ENCODE peak calls at places on chromosomes 12 and 14, in ten cellular contexts. One of them, this sample, is unnamed.

GRCh38 chr12:107386569-107386968 is 293.2 kb upstream of the CRY1 start:
- DNase-seq in colonic mucosa: no peak
- DNase-seq in heart left ventricle: no peak
- DNase-seq in aorta: no peak
- DNase-seq in CD8-positive, alpha-beta memory T cell: no peak
- DNase-seq in lung: no peak
- DNase-seq in neural progenitor cell: no peak
- DNase-seq in upper lobe of right lung: no peak
- DNase-seq in pancreas: no peak
- DNase-seq in HCT116: no peak
- DNase-seq in this sample: no peak

GRCh38 chr12:88417531-88417930 is 162.7 kb downstream of the KITLG start:
- DNase-seq in pancreas: no peak
- DNase-seq in heart left ventricle: no peak
- DNase-seq in colonic mucosa: no peak
- DNase-seq in HCT116: no peak
- DNase-seq in neural progenitor cell: no peak
- DNase-seq in lung: no peak
- DNase-seq in aorta: no peak
- DNase-seq in upper lobe of right lung: no peak
- DNase-seq in CD8-positive, alpha-beta memory T cell: no peak
- DNase-seq in this sample: no peak

GRCh38 chr12:123808167-123808566 is 46.1 kb downstream of the DNAH10 start:
- DNase-seq in HCT116: peak; percentile 6
- DNase-seq in pancreas: no peak
- DNase-seq in lung: no peak
- DNase-seq in aorta: no peak
- DNase-seq in upper lobe of right lung: no peak
- DNase-seq in CD8-positive, alpha-beta memory T cell: no peak
- DNase-seq in heart left ventricle: no peak
- DNase-seq in colonic mucosa: no peak
- DNase-seq in neural progenitor cell: peak; percentile 23
- DNase-seq in this sample: peak; percentile 12

GRCh38 chr12:53560912-53561589 is 53.8 kb upstream of the NPFF start:
- DNase-seq in colonic mucosa: no peak
- DNase-seq in lung: no peak
- DNase-seq in neural progenitor cell: no peak
- DNase-seq in HCT116: no peak
- DNase-seq in upper lobe of right lung: no peak
- DNase-seq in pancreas: no peak
- DNase-seq in CD8-positive, alpha-beta memory T cell: no peak
- DNase-seq in aorta: no peak
- DNase-seq in heart left ventricle: no peak
- DNase-seq in this sample: no peak

GRCh38 chr12:16198884-16199283 is 78.6 kb downstream of the SLC15A5 start:
- DNase-seq in colonic mucosa: no peak
- DNase-seq in CD8-positive, alpha-beta memory T cell: no peak
- DNase-seq in upper lobe of right lung: no peak
- DNase-seq in neural progenitor cell: peak; percentile 53
- DNase-seq in HCT116: no peak
- DNase-seq in aorta: no peak
- DNase-seq in heart left ventricle: no peak
- DNase-seq in pancreas: no peak
- DNase-seq in lung: no peak
- DNase-seq in this sample: no peak

GRCh38 chr14:54688229-54688628 is 121.3 kb downstream of the SAMD4A start:
- DNase-seq in HCT116: no peak
- DNase-seq in upper lobe of right lung: no peak
- DNase-seq in neural progenitor cell: no peak
- DNase-seq in lung: no peak
- DNase-seq in heart left ventricle: no peak
- DNase-seq in colonic mucosa: no peak
- DNase-seq in pancreas: no peak
- DNase-seq in CD8-positive, alpha-beta memory T cell: no peak
- DNase-seq in aorta: no peak
- DNase-seq in this sample: no peak

GRCh38 chr12:94677778-94678177 is 27.4 kb upstream of the TMCC3 start:
- DNase-seq in CD8-positive, alpha-beta memory T cell: no peak
- DNase-seq in heart left ventricle: no peak
- DNase-seq in colonic mucosa: no peak
- DNase-seq in lung: no peak
- DNase-seq in HCT116: no peak
- DNase-seq in aorta: no peak
- DNase-seq in pancreas: no peak
- DNase-seq in upper lobe of right lung: no peak
- DNase-seq in neural progenitor cell: no peak
- DNase-seq in this sample: no peak

GRCh38 chr14:31705731-31706130 is 144.5 kb downstream of the NUBPL start:
- DNase-seq in colonic mucosa: no peak
- DNase-seq in heart left ventricle: no peak
- DNase-seq in HCT116: no peak
- DNase-seq in neural progenitor cell: no peak
- DNase-seq in upper lobe of right lung: no peak
- DNase-seq in CD8-positive, alpha-beta memory T cell: no peak
- DNase-seq in pancreas: no peak
- DNase-seq in lung: no peak
- DNase-seq in aorta: no peak
- DNase-seq in this sample: no peak

GRCh38 chr14:25836647-25837046 is 761.2 kb downstream of the NOVA1 start:
- DNase-seq in colonic mucosa: no peak
- DNase-seq in upper lobe of right lung: no peak
- DNase-seq in heart left ventricle: no peak
- DNase-seq in neural progenitor cell: no peak
- DNase-seq in HCT116: no peak
- DNase-seq in lung: no peak
- DNase-seq in CD8-positive, alpha-beta memory T cell: no peak
- DNase-seq in pancreas: no peak
- DNase-seq in aorta: no peak
- DNase-seq in this sample: no peak

GRCh38 chr12:115394498-115395220 is 710.7 kb upstream of the TBX3 start:
- DNase-seq in heart left ventricle: no peak
- DNase-seq in CD8-positive, alpha-beta memory T cell: no peak
- DNase-seq in HCT116: no peak
- DNase-seq in pancreas: no peak
- DNase-seq in upper lobe of right lung: no peak
- DNase-seq in colonic mucosa: no peak
- DNase-seq in neural progenitor cell: no peak
- DNase-seq in lung: no peak
- DNase-seq in aorta: no peak
- DNase-seq in this sample: peak; percentile 20

GRCh38 chr14:71646518-71646917 is 285.7 kb upstream of the RGS6 start:
- DNase-seq in colonic mucosa: no peak
- DNase-seq in HCT116: no peak
- DNase-seq in aorta: no peak
- DNase-seq in neural progenitor cell: no peak
- DNase-seq in heart left ventricle: no peak
- DNase-seq in lung: no peak
- DNase-seq in upper lobe of right lung: no peak
- DNase-seq in CD8-positive, alpha-beta memory T cell: no peak
- DNase-seq in pancreas: no peak
- DNase-seq in this sample: no peak
- H3K27ac ChIP-seq in colonic mucosa: no peak overlapping the region
- H3K27ac ChIP-seq in HCT116: peak overlapping the region; percentile 28
- H3K27ac ChIP-seq in aorta: no peak overlapping the region
- H3K27ac ChIP-seq in neural progenitor cell: no peak overlapping the region
- H3K27ac ChIP-seq in heart left ventricle: no peak overlapping the region
- H3K27ac ChIP-seq in lung: no peak overlapping the region
- H3K27ac ChIP-seq in upper lobe of right lung: peak overlapping the region; percentile 48
- H3K27ac ChIP-seq in CD8-positive, alpha-beta memory T cell: no peak overlapping the region
- H3K27ac ChIP-seq in pancreas: no peak overlapping the region
- H3K27ac ChIP-seq in this sample: no peak overlapping the region

GRCh38 chr14:105084741-105085571 is 19.7 kb upstream of the GPR132 start:
- DNase-seq in pancreas: no peak
- DNase-seq in upper lobe of right lung: peak; percentile 56
- DNase-seq in colonic mucosa: no peak
- DNase-seq in neural progenitor cell: no peak
- DNase-seq in lung: no peak
- DNase-seq in heart left ventricle: no peak
- DNase-seq in CD8-positive, alpha-beta memory T cell: no peak
- DNase-seq in aorta: peak; percentile 64
- DNase-seq in HCT116: no peak
- DNase-seq in this sample: no peak

GRCh38 chr14:105085766-105086165 is 20.5 kb upstream of the GPR132 start:
- DNase-seq in lung: no peak
- DNase-seq in aorta: peak; percentile 51
- DNase-seq in heart left ventricle: no peak
- DNase-seq in CD8-positive, alpha-beta memory T cell: no peak
- DNase-seq in colonic mucosa: no peak
- DNase-seq in pancreas: no peak
- DNase-seq in neural progenitor cell: no peak
- DNase-seq in upper lobe of right lung: peak; percentile 61
- DNase-seq in HCT116: no peak
- DNase-seq in this sample: no peak

GRCh38 chr14:105087963-105088811 is 23.0 kb upstream of the GPR132 start:
- DNase-seq in CD8-positive, alpha-beta memory T cell: no peak
- DNase-seq in colonic mucosa: peak; percentile 53
- DNase-seq in neural progenitor cell: peak; percentile 88
- DNase-seq in heart left ventricle: peak; percentile 64
- DNase-seq in upper lobe of right lung: peak; percentile 84
- DNase-seq in lung: peak; percentile 63
- DNase-seq in pancreas: peak; percentile 69
- DNase-seq in aorta: peak; percentile 91
- DNase-seq in HCT116: no peak
- DNase-seq in this sample: no peak

GRCh38 chr14:105087308-105087962 is 22.2 kb upstream of the GPR132 start:
- DNase-seq in HCT116: no peak
- DNase-seq in pancreas: no peak
- DNase-seq in neural progenitor cell: peak; percentile 76
- DNase-seq in upper lobe of right lung: peak; percentile 78
- DNase-seq in CD8-positive, alpha-beta memory T cell: no peak
- DNase-seq in colonic mucosa: peak; percentile 43
- DNase-seq in lung: no peak
- DNase-seq in aorta: peak; percentile 84
- DNase-seq in heart left ventricle: no peak
- DNase-seq in this sample: no peak

GRCh38 chr14:105086833-105087307 is 21.6 kb upstream of the GPR132 start:
- DNase-seq in lung: peak; percentile 75
- DNase-seq in aorta: peak; percentile 93
- DNase-seq in colonic mucosa: peak; percentile 76
- DNase-seq in CD8-positive, alpha-beta memory T cell: peak; percentile 88
- DNase-seq in neural progenitor cell: peak; percentile 93
- DNase-seq in heart left ventricle: peak; percentile 81
- DNase-seq in HCT116: peak; percentile 24
- DNase-seq in pancreas: peak; percentile 91
- DNase-seq in upper lobe of right lung: peak; percentile 92
- DNase-seq in this sample: peak; percentile 75
- H3K4me1 ChIP-seq in lung: peaks cover 19% of the 10 kb centered on the region
- H3K4me1 ChIP-seq in aorta: no peaks in the 10 kb centered on the region
- H3K4me1 ChIP-seq in colonic mucosa: peaks cover 17% of the 10 kb centered on the region
- H3K4me1 ChIP-seq in CD8-positive, alpha-beta memory T cell: peaks cover 19% of the 10 kb centered on the region
- H3K4me1 ChIP-seq in neural progenitor cell: peaks cover 10% of the 10 kb centered on the region
- H3K4me1 ChIP-seq in heart left ventricle: peaks cover 17% of the 10 kb centered on the region
- H3K4me1 ChIP-seq in HCT116: peaks cover 67% of the 10 kb centered on the region
- H3K4me1 ChIP-seq in pancreas: peaks cover 13% of the 10 kb centered on the region
- H3K4me1 ChIP-seq in upper lobe of right lung: peaks cover 38% of the 10 kb centered on the region
- H3K4me1 ChIP-seq in this sample: no peaks in the 10 kb centered on the region

GRCh38 chr14:22842211-22843122 is 6.1 kb downstream of the MMP14 start:
- DNase-seq in lung: no peak
- DNase-seq in colonic mucosa: no peak
- DNase-seq in aorta: peak; percentile 65
- DNase-seq in CD8-positive, alpha-beta memory T cell: no peak
- DNase-seq in pancreas: no peak
- DNase-seq in heart left ventricle: no peak
- DNase-seq in neural progenitor cell: no peak
- DNase-seq in upper lobe of right lung: no peak
- DNase-seq in HCT116: no peak
- DNase-seq in this sample: no peak
- H3K27ac ChIP-seq in lung: no peak overlapping the region
- H3K27ac ChIP-seq in colonic mucosa: no peak overlapping the region
- H3K27ac ChIP-seq in aorta: no peak overlapping the region
- H3K27ac ChIP-seq in CD8-positive, alpha-beta memory T cell: no peak overlapping the region
- H3K27ac ChIP-seq in pancreas: no peak overlapping the region
- H3K27ac ChIP-seq in heart left ventricle: no peak overlapping the region
- H3K27ac ChIP-seq in neural progenitor cell: no peak overlapping the region
- H3K27ac ChIP-seq in upper lobe of right lung: peak overlapping the region; percentile 30
- H3K27ac ChIP-seq in HCT116: no peak overlapping the region
- H3K27ac ChIP-seq in this sample: no peak overlapping the region

DNA sequence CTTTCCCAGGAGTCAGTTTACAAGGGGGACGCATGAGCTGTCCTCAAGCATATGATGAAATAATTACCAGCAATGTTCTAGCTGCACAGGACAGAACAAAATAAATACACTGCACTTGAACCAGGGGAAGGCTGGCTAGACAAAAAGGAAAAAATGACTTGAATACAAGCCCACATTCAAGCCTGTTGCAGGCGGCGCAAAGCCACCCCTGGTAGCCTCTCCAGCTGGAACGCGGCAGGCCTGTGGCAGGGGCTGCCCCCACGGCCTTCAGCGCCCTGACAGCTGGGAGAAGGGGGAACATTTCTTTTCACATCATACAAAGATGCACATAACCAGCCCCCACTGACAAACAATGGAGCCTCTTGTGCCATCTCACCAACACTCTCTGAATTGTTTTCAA is 57.1 kb downstream of the TRAFD1 start:
- DNase-seq in upper lobe of right lung: no peak
- DNase-seq in aorta: peak; percentile 59
- DNase-seq in neural progenitor cell: no peak
- DNase-seq in heart left ventricle: no peak
- DNase-seq in pancreas: no peak
- DNase-seq in colonic mucosa: no peak
- DNase-seq in HCT116: no peak
- DNase-seq in lung: no peak
- DNase-seq in CD8-positive, alpha-beta memory T cell: no peak
- DNase-seq in this sample: no peak
- H3K4me1 ChIP-seq in upper lobe of right lung: no peaks in the 10 kb centered on the region
- H3K4me1 ChIP-seq in aorta: no peaks in the 10 kb centered on the region
- H3K4me1 ChIP-seq in neural progenitor cell: no peaks in the 10 kb centered on the region
- H3K4me1 ChIP-seq in heart left ventricle: no peaks in the 10 kb centered on the region
- H3K4me1 ChIP-seq in pancreas: no peaks in the 10 kb centered on the region
- H3K4me1 ChIP-seq in colonic mucosa: no peaks in the 10 kb centered on the region
- H3K4me1 ChIP-seq in HCT116: no peaks in the 10 kb centered on the region
- H3K4me1 ChIP-seq in lung: no peaks in the 10 kb centered on the region
- H3K4me1 ChIP-seq in CD8-positive, alpha-beta memory T cell: no peaks in the 10 kb centered on the region
- H3K4me1 ChIP-seq in this sample: no peaks in the 10 kb centered on the region